ENCODE peak calls at places on chromosomes 1 and 21, in ten cellular contexts. One of them, this sample, is unnamed.

GRCh38 chr21:27693376-27693775 is 726.5 kb upstream of the ADAMTS5 start:
- DNase-seq in lung: no peak
- DNase-seq in pancreas: no peak
- DNase-seq in CD8-positive, alpha-beta T cell: no peak
- DNase-seq in bronchial epithelial cell: peak; percentile 99
- DNase-seq in GM23338: no peak
- DNase-seq in cardiac muscle cell: peak; percentile 49
- DNase-seq in upper lobe of left lung: no peak
- DNase-seq in upper lobe of right lung: no peak
- DNase-seq in epithelial cell of esophagus: peak; percentile 97
- DNase-seq in this sample: no peak

GRCh38 chr21:45887121-45887611 is 94.4 kb upstream of the COL6A1 start:
- DNase-seq in upper lobe of right lung: no peak
- DNase-seq in upper lobe of left lung: no peak
- DNase-seq in bronchial epithelial cell: peak; percentile 13
- DNase-seq in GM23338: no peak
- DNase-seq in CD8-positive, alpha-beta T cell: no peak
- DNase-seq in lung: no peak
- DNase-seq in epithelial cell of esophagus: no peak
- DNase-seq in pancreas: no peak
- DNase-seq in cardiac muscle cell: peak; percentile 32
- DNase-seq in this sample: no peak

GRCh38 chr1:209433649-209434031 is 149.9 kb upstream of the CAMK1G start:
- DNase-seq in pancreas: no peak
- DNase-seq in upper lobe of left lung: no peak
- DNase-seq in CD8-positive, alpha-beta T cell: no peak
- DNase-seq in epithelial cell of esophagus: peak; percentile 87
- DNase-seq in upper lobe of right lung: no peak
- DNase-seq in GM23338: no peak
- DNase-seq in cardiac muscle cell: no peak
- DNase-seq in bronchial epithelial cell: peak; percentile 87
- DNase-seq in lung: no peak
- DNase-seq in this sample: no peak

GRCh38 chr1:175267716-175268416 is 75.3 kb upstream of the KIAA0040 start:
- DNase-seq in lung: peak; percentile 31
- DNase-seq in CD8-positive, alpha-beta T cell: no peak
- DNase-seq in GM23338: peak; percentile 19
- DNase-seq in upper lobe of left lung: no peak
- DNase-seq in bronchial epithelial cell: no peak
- DNase-seq in epithelial cell of esophagus: no peak
- DNase-seq in pancreas: peak; percentile 15
- DNase-seq in cardiac muscle cell: peak; percentile 66
- DNase-seq in upper lobe of right lung: no peak
- DNase-seq in this sample: no peak

GRCh38 chr1:20788489-20788795 is 1.3 kb upstream of the HP1BP3 start:
- DNase-seq in upper lobe of right lung: no peak
- DNase-seq in epithelial cell of esophagus: no peak
- DNase-seq in lung: no peak
- DNase-seq in CD8-positive, alpha-beta T cell: no peak
- DNase-seq in upper lobe of left lung: no peak
- DNase-seq in GM23338: no peak
- DNase-seq in pancreas: no peak
- DNase-seq in bronchial epithelial cell: no peak
- DNase-seq in cardiac muscle cell: no peak
- DNase-seq in this sample: no peak

GRCh38 chr1:8021676-8022266 is 4.3 kb downstream of the ERRFI1 start:
- DNase-seq in lung: no peak
- DNase-seq in CD8-positive, alpha-beta T cell: no peak
- DNase-seq in epithelial cell of esophagus: no peak
- DNase-seq in GM23338: no peak
- DNase-seq in pancreas: no peak
- DNase-seq in upper lobe of right lung: no peak
- DNase-seq in bronchial epithelial cell: no peak
- DNase-seq in cardiac muscle cell: peak; percentile 37
- DNase-seq in upper lobe of left lung: no peak
- DNase-seq in this sample: no peak

GRCh38 chr1:79155991-79156390 is 149.5 kb upstream of the ADGRL4 start:
- DNase-seq in upper lobe of right lung: no peak
- DNase-seq in pancreas: no peak
- DNase-seq in lung: no peak
- DNase-seq in CD8-positive, alpha-beta T cell: no peak
- DNase-seq in upper lobe of left lung: no peak
- DNase-seq in GM23338: no peak
- DNase-seq in cardiac muscle cell: no peak
- DNase-seq in epithelial cell of esophagus: no peak
- DNase-seq in bronchial epithelial cell: no peak
- DNase-seq in this sample: no peak

GRCh38 chr1:29628190-29628589 is 391.9 kb downstream of the PTPRU start:
- DNase-seq in upper lobe of right lung: no peak
- DNase-seq in CD8-positive, alpha-beta T cell: no peak
- DNase-seq in cardiac muscle cell: no peak
- DNase-seq in bronchial epithelial cell: no peak
- DNase-seq in upper lobe of left lung: no peak
- DNase-seq in epithelial cell of esophagus: no peak
- DNase-seq in lung: no peak
- DNase-seq in GM23338: no peak
- DNase-seq in pancreas: no peak
- DNase-seq in this sample: no peak

GRCh38 chr1:247222840-247223239 is 33.0 kb upstream of the VN1R5 start:
- DNase-seq in CD8-positive, alpha-beta T cell: no peak
- DNase-seq in epithelial cell of esophagus: no peak
- DNase-seq in pancreas: no peak
- DNase-seq in lung: no peak
- DNase-seq in bronchial epithelial cell: no peak
- DNase-seq in upper lobe of left lung: no peak
- DNase-seq in cardiac muscle cell: no peak
- DNase-seq in upper lobe of right lung: no peak
- DNase-seq in GM23338: no peak
- DNase-seq in this sample: no peak

GRCh38 chr1:247224822-247225221 is 31.1 kb upstream of the VN1R5 start:
- DNase-seq in CD8-positive, alpha-beta T cell: no peak
- DNase-seq in epithelial cell of esophagus: no peak
- DNase-seq in pancreas: no peak
- DNase-seq in upper lobe of right lung: no peak
- DNase-seq in cardiac muscle cell: no peak
- DNase-seq in lung: no peak
- DNase-seq in GM23338: no peak
- DNase-seq in bronchial epithelial cell: no peak
- DNase-seq in upper lobe of left lung: no peak
- DNase-seq in this sample: no peak

GRCh38 chr1:247228133-247228532 is 27.7 kb upstream of the VN1R5 start:
- DNase-seq in upper lobe of right lung: no peak
- DNase-seq in cardiac muscle cell: peak; percentile 25
- DNase-seq in epithelial cell of esophagus: no peak
- DNase-seq in GM23338: peak; percentile 50
- DNase-seq in bronchial epithelial cell: no peak
- DNase-seq in upper lobe of left lung: no peak
- DNase-seq in pancreas: no peak
- DNase-seq in CD8-positive, alpha-beta T cell: no peak
- DNase-seq in lung: no peak
- DNase-seq in this sample: no peak
- TF ChIP-seq CTCF in upper lobe of right lung: no peak
- TF ChIP-seq CTCF in cardiac muscle cell: no peak
- TF ChIP-seq CTCF in epithelial cell of esophagus: no peak
- TF ChIP-seq CTCF in GM23338: peak; percentile 33
- TF ChIP-seq CTCF in bronchial epithelial cell: no peak
- TF ChIP-seq CTCF in upper lobe of left lung: no peak
- TF ChIP-seq CTCF in pancreas: no peak
- TF ChIP-seq CTCF in CD8-positive, alpha-beta T cell: no peak
- TF ChIP-seq CTCF in lung: no peak
- TF ChIP-seq CTCF in this sample: no peak

GRCh38 chr1:205568469-205569361 is 63.1 kb downstream of the ELK4 start:
- DNase-seq in GM23338: peak; percentile 37
- DNase-seq in CD8-positive, alpha-beta T cell: no peak
- DNase-seq in upper lobe of right lung: peak; percentile 69
- DNase-seq in lung: no peak
- DNase-seq in cardiac muscle cell: peak; percentile 11
- DNase-seq in epithelial cell of esophagus: peak; percentile 15
- DNase-seq in upper lobe of left lung: peak; percentile 81
- DNase-seq in pancreas: no peak
- DNase-seq in bronchial epithelial cell: no peak
- DNase-seq in this sample: no peak

GRCh38 chr1:205570796-205571537 is 60.8 kb downstream of the ELK4 start:
- DNase-seq in bronchial epithelial cell: peak; percentile 58
- DNase-seq in upper lobe of right lung: no peak
- DNase-seq in cardiac muscle cell: no peak
- DNase-seq in epithelial cell of esophagus: peak; percentile 74
- DNase-seq in lung: no peak
- DNase-seq in upper lobe of left lung: no peak
- DNase-seq in CD8-positive, alpha-beta T cell: no peak
- DNase-seq in GM23338: no peak
- DNase-seq in pancreas: no peak
- DNase-seq in this sample: no peak

GRCh38 chr1:205571747-205572146 is 60.1 kb downstream of the ELK4 start:
- DNase-seq in CD8-positive, alpha-beta T cell: no peak
- DNase-seq in pancreas: no peak
- DNase-seq in lung: no peak
- DNase-seq in bronchial epithelial cell: no peak
- DNase-seq in cardiac muscle cell: no peak
- DNase-seq in GM23338: no peak
- DNase-seq in upper lobe of left lung: no peak
- DNase-seq in upper lobe of right lung: no peak
- DNase-seq in epithelial cell of esophagus: no peak
- DNase-seq in this sample: no peak

GRCh38 chr1:205569411-205570172 is 62.2 kb downstream of the ELK4 start:
- DNase-seq in bronchial epithelial cell: no peak
- DNase-seq in upper lobe of right lung: peak; percentile 55
- DNase-seq in lung: no peak
- DNase-seq in GM23338: peak; percentile 9
- DNase-seq in upper lobe of left lung: peak; percentile 58
- DNase-seq in pancreas: no peak
- DNase-seq in cardiac muscle cell: no peak
- DNase-seq in epithelial cell of esophagus: no peak
- DNase-seq in CD8-positive, alpha-beta T cell: no peak
- DNase-seq in this sample: no peak

GRCh38 chr1:205570173-205570501 is 61.7 kb downstream of the ELK4 start:
- DNase-seq in GM23338: no peak
- DNase-seq in cardiac muscle cell: no peak
- DNase-seq in CD8-positive, alpha-beta T cell: no peak
- DNase-seq in upper lobe of left lung: no peak
- DNase-seq in lung: no peak
- DNase-seq in upper lobe of right lung: no peak
- DNase-seq in epithelial cell of esophagus: no peak
- DNase-seq in bronchial epithelial cell: no peak
- DNase-seq in pancreas: no peak
- DNase-seq in this sample: no peak
- H3K4me3 ChIP-seq in GM23338: no peak overlapping the region
- H3K4me3 ChIP-seq in cardiac muscle cell: no peak overlapping the region
- H3K4me3 ChIP-seq in CD8-positive, alpha-beta T cell: no peak overlapping the region
- H3K4me3 ChIP-seq in upper lobe of left lung: peak overlapping the region; percentile 44
- H3K4me3 ChIP-seq in lung: no peak overlapping the region
- H3K4me3 ChIP-seq in upper lobe of right lung: no peak overlapping the region
- H3K4me3 ChIP-seq in epithelial cell of esophagus: no peak overlapping the region
- H3K4me3 ChIP-seq in bronchial epithelial cell: no peak overlapping the region
- H3K4me3 ChIP-seq in pancreas: no peak overlapping the region
- H3K4me3 ChIP-seq in this sample: no peak overlapping the region

GRCh38 chr1:93847811-93848288 is 31.2 kb downstream of the DNTTIP2 start:
- DNase-seq in upper lobe of left lung: peak; percentile 93
- DNase-seq in epithelial cell of esophagus: peak; percentile 68
- DNase-seq in lung: peak; percentile 68
- DNase-seq in GM23338: peak; percentile 88
- DNase-seq in CD8-positive, alpha-beta T cell: peak; percentile 38
- DNase-seq in upper lobe of right lung: peak; percentile 86
- DNase-seq in pancreas: peak; percentile 67
- DNase-seq in cardiac muscle cell: peak; percentile 74
- DNase-seq in bronchial epithelial cell: peak; percentile 51
- DNase-seq in this sample: peak; percentile 46

GRCh38 chr1:93845554-93846150 is 33.4 kb downstream of the DNTTIP2 start:
- DNase-seq in epithelial cell of esophagus: peak; percentile 93
- DNase-seq in GM23338: peak; percentile 78
- DNase-seq in upper lobe of left lung: no peak
- DNase-seq in CD8-positive, alpha-beta T cell: no peak
- DNase-seq in lung: no peak
- DNase-seq in cardiac muscle cell: peak; percentile 89
- DNase-seq in upper lobe of right lung: no peak
- DNase-seq in pancreas: peak; percentile 18
- DNase-seq in bronchial epithelial cell: peak; percentile 96
- DNase-seq in this sample: peak; percentile 43

GRCh38 chr1:93846929-93847810 is 31.8 kb downstream of the DNTTIP2 start:
- DNase-seq in epithelial cell of esophagus: peak; percentile 87
- DNase-seq in pancreas: peak; percentile 88
- DNase-seq in upper lobe of left lung: peak; percentile 94
- DNase-seq in GM23338: peak; percentile 85
- DNase-seq in upper lobe of right lung: peak; percentile 92
- DNase-seq in lung: peak; percentile 80
- DNase-seq in CD8-positive, alpha-beta T cell: peak; percentile 83
- DNase-seq in bronchial epithelial cell: peak; percentile 76
- DNase-seq in cardiac muscle cell: peak; percentile 88
- DNase-seq in this sample: peak; percentile 72

GRCh38 chr1:93844262-93845045 is 34.6 kb downstream of the DNTTIP2 start:
- DNase-seq in pancreas: peak; percentile 30
- DNase-seq in CD8-positive, alpha-beta T cell: no peak
- DNase-seq in cardiac muscle cell: peak; percentile 89
- DNase-seq in lung: peak; percentile 46
- DNase-seq in epithelial cell of esophagus: peak; percentile 87
- DNase-seq in upper lobe of left lung: no peak
- DNase-seq in upper lobe of right lung: no peak
- DNase-seq in bronchial epithelial cell: peak; percentile 80
- DNase-seq in GM23338: peak; percentile 85
- DNase-seq in this sample: peak; percentile 72

GRCh38 chr1:93846151-93846928 is 32.7 kb downstream of the DNTTIP2 start:
- DNase-seq in epithelial cell of esophagus: peak; percentile 84
- DNase-seq in upper lobe of right lung: peak; percentile 95
- DNase-seq in lung: peak; percentile 88
- DNase-seq in cardiac muscle cell: peak; percentile 86
- DNase-seq in bronchial epithelial cell: peak; percentile 52
- DNase-seq in pancreas: peak; percentile 91
- DNase-seq in CD8-positive, alpha-beta T cell: peak; percentile 74
- DNase-seq in GM23338: peak; percentile 94
- DNase-seq in upper lobe of left lung: peak; percentile 97
- DNase-seq in this sample: peak; percentile 49
- TF ChIP-seq CTCF in epithelial cell of esophagus: peak; percentile 43
- TF ChIP-seq CTCF in upper lobe of right lung: peak; percentile 48
- TF ChIP-seq CTCF in lung: peak; percentile 24
- TF ChIP-seq CTCF in cardiac muscle cell: peak; percentile 20
- TF ChIP-seq CTCF in bronchial epithelial cell: peak; percentile 40
- TF ChIP-seq CTCF in pancreas: peak; percentile 22
- TF ChIP-seq CTCF in CD8-positive, alpha-beta T cell: no peak
- TF ChIP-seq CTCF in GM23338: no peak
- TF ChIP-seq CTCF in upper lobe of left lung: peak; percentile 58
- TF ChIP-seq CTCF in this sample: no peak

GRCh38 chr1:9822490-9822889 is 1.3 kb downstream of the CLSTN1 start:
- DNase-seq in lung: no peak
- DNase-seq in GM23338: no peak
- DNase-seq in CD8-positive, alpha-beta T cell: no peak
- DNase-seq in bronchial epithelial cell: no peak
- DNase-seq in epithelial cell of esophagus: no peak
- DNase-seq in upper lobe of left lung: no peak
- DNase-seq in pancreas: no peak
- DNase-seq in upper lobe of right lung: no peak
- DNase-seq in cardiac muscle cell: no peak
- DNase-seq in this sample: no peak

GRCh38 chr1:9823943-9824701 is at the start of gene CLSTN1:
- DNase-seq in upper lobe of right lung: peak; percentile 94
- DNase-seq in upper lobe of left lung: peak; percentile 98
- DNase-seq in bronchial epithelial cell: no peak
- DNase-seq in GM23338: peak; percentile 97
- DNase-seq in CD8-positive, alpha-beta T cell: peak; percentile 76
- DNase-seq in epithelial cell of esophagus: peak; percentile 92
- DNase-seq in lung: peak; percentile 89
- DNase-seq in cardiac muscle cell: peak; percentile 91
- DNase-seq in pancreas: peak; percentile 92
- DNase-seq in this sample: no peak

GRCh38 chr1:9822897-9823692 is 670 bp downstream of the CLSTN1 start:
- DNase-seq in bronchial epithelial cell: no peak
- DNase-seq in lung: no peak
- DNase-seq in CD8-positive, alpha-beta T cell: no peak
- DNase-seq in GM23338: peak; percentile 56
- DNase-seq in epithelial cell of esophagus: no peak
- DNase-seq in upper lobe of right lung: peak; percentile 66
- DNase-seq in cardiac muscle cell: peak; percentile 32
- DNase-seq in pancreas: no peak
- DNase-seq in upper lobe of left lung: no peak
- DNase-seq in this sample: no peak

GRCh38 chr1:9824702-9825089 is 931 bp upstream of the CLSTN1 start:
- DNase-seq in upper lobe of right lung: no peak
- DNase-seq in cardiac muscle cell: no peak
- DNase-seq in upper lobe of left lung: no peak
- DNase-seq in bronchial epithelial cell: no peak
- DNase-seq in GM23338: no peak
- DNase-seq in CD8-positive, alpha-beta T cell: no peak
- DNase-seq in epithelial cell of esophagus: no peak
- DNase-seq in lung: no peak
- DNase-seq in pancreas: no peak
- DNase-seq in this sample: no peak

DNA sequence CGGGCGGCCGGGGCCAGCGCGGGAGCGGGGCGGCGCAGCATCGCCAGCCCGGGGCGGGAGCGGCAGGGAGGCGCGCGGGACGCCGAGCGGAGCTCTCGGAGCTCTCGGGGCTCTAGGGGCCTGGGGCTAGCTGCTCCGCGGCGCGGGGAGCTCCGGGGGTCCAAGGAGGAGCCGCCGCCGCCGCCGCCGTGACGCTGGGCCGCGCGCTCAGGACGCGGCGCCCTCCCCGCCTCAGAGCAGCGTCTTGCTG is 147 bp downstream of the CLSTN1 start:
- DNase-seq in GM23338: no peak
- DNase-seq in upper lobe of right lung: no peak
- DNase-seq in upper lobe of left lung: no peak
- DNase-seq in CD8-positive, alpha-beta T cell: no peak
- DNase-seq in cardiac muscle cell: no peak
- DNase-seq in epithelial cell of esophagus: no peak
- DNase-seq in pancreas: no peak
- DNase-seq in bronchial epithelial cell: no peak
- DNase-seq in lung: no peak
- DNase-seq in this sample: no peak
- H3K4me3 ChIP-seq in GM23338: peak overlapping the region; percentile 70
- H3K4me3 ChIP-seq in upper lobe of right lung: peak overlapping the region; percentile 79
- H3K4me3 ChIP-seq in upper lobe of left lung: peak overlapping the region; percentile 93
- H3K4me3 ChIP-seq in CD8-positive, alpha-beta T cell: no peak overlapping the region
- H3K4me3 ChIP-seq in cardiac muscle cell: peak overlapping the region; percentile 90
- H3K4me3 ChIP-seq in epithelial cell of esophagus: peak overlapping the region; percentile 82
- H3K4me3 ChIP-seq in pancreas: peak overlapping the region; percentile 81
- H3K4me3 ChIP-seq in bronchial epithelial cell: peak overlapping the region; percentile 98
- H3K4me3 ChIP-seq in lung: peak overlapping the region; percentile 88
- H3K4me3 ChIP-seq in this sample: peak overlapping the region; percentile 92

This sample was measured in HFF-Myc.